ENCODE peak calls at places on chromosome 11, in seven cellular contexts. One of them, this sample, is unnamed.

GRCh38 chr11:105937738-105938137 is 84.3 kb downstream of the MSANTD4 start:
- DNase-seq in nephron progenitor cell: no peak
- DNase-seq in heart right ventricle: no peak
- DNase-seq in GM13977: no peak
- DNase-seq in GM10248: no peak
- DNase-seq in fibroblast of the aortic adventitia: no peak
- DNase-seq in mesothelial cell of epicardium: no peak
- DNase-seq in this sample: no peak

GRCh38 chr11:2250485-2250884 is 19.9 kb downstream of the ASCL2 start:
- DNase-seq in GM10248: no peak
- DNase-seq in GM13977: no peak
- DNase-seq in nephron progenitor cell: no peak
- DNase-seq in mesothelial cell of epicardium: no peak
- DNase-seq in heart right ventricle: no peak
- DNase-seq in fibroblast of the aortic adventitia: no peak
- DNase-seq in this sample: no peak

GRCh38 chr11:14902650-14903350 is 10.8 kb upstream of the CYP2R1 start:
- DNase-seq in mesothelial cell of epicardium: no peak
- DNase-seq in GM13977: no peak
- DNase-seq in nephron progenitor cell: no peak
- DNase-seq in GM10248: no peak
- DNase-seq in fibroblast of the aortic adventitia: peak
- DNase-seq in heart right ventricle: no peak
- DNase-seq in this sample: no peak

GRCh38 chr11:106321601-106322000 is 244.1 kb downstream of the AASDHPPT start:
- DNase-seq in GM10248: no peak
- DNase-seq in nephron progenitor cell: no peak
- DNase-seq in mesothelial cell of epicardium: no peak
- DNase-seq in fibroblast of the aortic adventitia: no peak
- DNase-seq in heart right ventricle: no peak
- DNase-seq in GM13977: no peak
- DNase-seq in this sample: no peak

GRCh38 chr11:10551845-10552352 is 10.9 kb upstream of the RNF141 start:
- DNase-seq in GM10248: no peak
- DNase-seq in GM13977: no peak
- DNase-seq in nephron progenitor cell: no peak
- DNase-seq in heart right ventricle: no peak
- DNase-seq in fibroblast of the aortic adventitia: no peak
- DNase-seq in mesothelial cell of epicardium: no peak
- DNase-seq in this sample: no peak

GRCh38 chr11:120547871-120548681 is 36.5 kb downstream of the GRIK4 start:
- DNase-seq in heart right ventricle: peak
- DNase-seq in mesothelial cell of epicardium: peak
- DNase-seq in GM13977: no peak
- DNase-seq in fibroblast of the aortic adventitia: peak
- DNase-seq in GM10248: no peak
- DNase-seq in nephron progenitor cell: no peak
- DNase-seq in this sample: no peak

GRCh38 chr11:48005878-48006277 is 25.5 kb downstream of the PTPRJ start:
- DNase-seq in GM13977: no peak
- DNase-seq in GM10248: no peak
- DNase-seq in nephron progenitor cell: peak
- DNase-seq in mesothelial cell of epicardium: no peak
- DNase-seq in heart right ventricle: no peak
- DNase-seq in fibroblast of the aortic adventitia: no peak
- DNase-seq in this sample: no peak

GRCh38 chr11:57487920-57488319 is 27.6 kb downstream of the SLC43A1 start:
- DNase-seq in fibroblast of the aortic adventitia: no peak
- DNase-seq in GM13977: no peak
- DNase-seq in nephron progenitor cell: no peak
- DNase-seq in mesothelial cell of epicardium: no peak
- DNase-seq in GM10248: no peak
- DNase-seq in heart right ventricle: no peak
- DNase-seq in this sample: no peak

GRCh38 chr11:11155962-11156815 is 196.9 kb downstream of the CSNK2A3 start:
- DNase-seq in GM13977: peak
- DNase-seq in mesothelial cell of epicardium: no peak
- DNase-seq in GM10248: peak
- DNase-seq in heart right ventricle: no peak
- DNase-seq in fibroblast of the aortic adventitia: no peak
- DNase-seq in nephron progenitor cell: peak
- DNase-seq in this sample: no peak

GRCh38 chr11:12358302-12359188 is 18.8 kb upstream of the PARVA start:
- DNase-seq in mesothelial cell of epicardium: no peak
- DNase-seq in heart right ventricle: no peak
- DNase-seq in nephron progenitor cell: no peak
- DNase-seq in GM13977: no peak
- DNase-seq in GM10248: no peak
- DNase-seq in fibroblast of the aortic adventitia: no peak
- DNase-seq in this sample: no peak

GRCh38 chr11:114154271-114155047 is 94.9 kb downstream of the ZBTB16 start:
- DNase-seq in GM13977: no peak
- DNase-seq in heart right ventricle: no peak
- DNase-seq in nephron progenitor cell: no peak
- DNase-seq in mesothelial cell of epicardium: no peak
- DNase-seq in GM10248: no peak
- DNase-seq in fibroblast of the aortic adventitia: peak
- DNase-seq in this sample: peak

GRCh38 chr11:225734-226453 is 10.2 kb downstream of the SIRT3 start:
- DNase-seq in mesothelial cell of epicardium: no peak
- DNase-seq in heart right ventricle: no peak
- DNase-seq in nephron progenitor cell: no peak
- DNase-seq in GM13977: no peak
- DNase-seq in fibroblast of the aortic adventitia: no peak
- DNase-seq in GM10248: peak
- DNase-seq in this sample: peak

GRCh38 chr11:1987024-1987423 is 10.6 kb downstream of the H19 start:
- DNase-seq in GM13977: no peak
- DNase-seq in mesothelial cell of epicardium: no peak
- DNase-seq in heart right ventricle: no peak
- DNase-seq in GM10248: no peak
- DNase-seq in fibroblast of the aortic adventitia: no peak
- DNase-seq in nephron progenitor cell: no peak
- DNase-seq in this sample: no peak

GRCh38 chr11:29486301-29486700 is 530.5 kb downstream of the KCNA4 start:
- DNase-seq in GM13977: no peak
- DNase-seq in fibroblast of the aortic adventitia: no peak
- DNase-seq in GM10248: no peak
- DNase-seq in heart right ventricle: no peak
- DNase-seq in nephron progenitor cell: no peak
- DNase-seq in mesothelial cell of epicardium: no peak
- DNase-seq in this sample: no peak

GRCh38 chr11:86484164-86484794 is 109.6 kb downstream of the CCDC81 start:
- DNase-seq in GM10248: no peak
- DNase-seq in nephron progenitor cell: no peak
- DNase-seq in mesothelial cell of epicardium: no peak
- DNase-seq in GM13977: no peak
- DNase-seq in fibroblast of the aortic adventitia: peak
- DNase-seq in heart right ventricle: peak
- DNase-seq in this sample: no peak

GRCh38 chr11:15171956-15172355 is 57.2 kb downstream of the INSC start:
- DNase-seq in heart right ventricle: no peak
- DNase-seq in GM13977: no peak
- DNase-seq in nephron progenitor cell: no peak
- DNase-seq in GM10248: no peak
- DNase-seq in mesothelial cell of epicardium: no peak
- DNase-seq in fibroblast of the aortic adventitia: no peak
- DNase-seq in this sample: no peak

GRCh38 chr11:1339066-1339675 is 29.7 kb upstream of the TOLLIP start:
- DNase-seq in GM13977: no peak
- DNase-seq in heart right ventricle: no peak
- DNase-seq in nephron progenitor cell: no peak
- DNase-seq in fibroblast of the aortic adventitia: peak
- DNase-seq in mesothelial cell of epicardium: no peak
- DNase-seq in GM10248: no peak
- DNase-seq in this sample: no peak

GRCh38 chr11:32792111-32792947 is 2.1 kb downstream of the CCDC73 start:
- DNase-seq in mesothelial cell of epicardium: no peak
- DNase-seq in nephron progenitor cell: no peak
- DNase-seq in fibroblast of the aortic adventitia: no peak
- DNase-seq in heart right ventricle: no peak
- DNase-seq in GM10248: no peak
- DNase-seq in GM13977: no peak
- DNase-seq in this sample: no peak

GRCh38 chr11:72932132-72932570 is 117.9 kb downstream of the ATG16L2 start:
- DNase-seq in fibroblast of the aortic adventitia: peak
- DNase-seq in mesothelial cell of epicardium: no peak
- DNase-seq in GM13977: no peak
- DNase-seq in GM10248: no peak
- DNase-seq in heart right ventricle: no peak
- DNase-seq in nephron progenitor cell: no peak
- DNase-seq in this sample: no peak

GRCh38 chr11:134049303-134049702 is 19.6 kb upstream of the JAM3 start:
- DNase-seq in heart right ventricle: no peak
- DNase-seq in mesothelial cell of epicardium: no peak
- DNase-seq in fibroblast of the aortic adventitia: no peak
- DNase-seq in nephron progenitor cell: no peak
- DNase-seq in GM10248: no peak
- DNase-seq in GM13977: no peak
- DNase-seq in this sample: no peak

DNA sequence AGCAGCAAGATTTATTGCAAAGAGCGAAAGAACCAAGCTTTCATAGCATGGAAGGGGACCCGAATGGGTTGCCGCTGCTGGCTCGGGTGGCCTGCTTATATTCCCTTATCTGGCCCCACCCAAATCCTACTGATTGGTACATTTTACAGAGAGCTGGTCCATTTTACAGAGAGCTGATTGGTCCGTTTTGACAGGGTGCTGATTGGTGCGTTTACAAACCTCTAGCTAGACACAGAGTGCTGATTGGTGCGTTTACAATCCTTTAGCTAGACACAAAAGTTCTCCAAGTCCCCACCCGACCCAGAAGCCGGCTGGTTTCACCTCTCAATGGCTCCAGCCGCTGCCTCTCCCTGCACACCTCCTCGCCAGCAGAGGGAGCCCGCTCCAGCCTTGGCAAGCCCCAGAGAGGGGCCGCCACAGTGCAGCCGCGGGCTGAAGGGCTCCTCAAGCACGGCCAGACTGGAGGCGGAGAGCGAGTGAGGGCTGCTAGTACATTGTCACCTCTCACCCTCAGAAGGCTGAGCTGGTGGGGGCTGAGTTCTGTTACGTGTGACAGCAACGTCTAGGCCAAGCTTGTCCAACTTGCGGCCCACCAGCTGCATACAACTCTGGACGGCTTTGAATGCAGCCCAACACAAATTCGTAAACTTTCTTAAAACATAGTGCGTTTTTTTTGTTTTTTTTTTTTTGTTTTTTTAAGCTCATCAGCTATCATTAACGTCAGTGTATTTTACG is 8.7 kb downstream of the PTH start:
- DNase-seq in heart right ventricle: peak
- DNase-seq in GM10248: no peak
- DNase-seq in mesothelial cell of epicardium: no peak
- DNase-seq in nephron progenitor cell: peak
- DNase-seq in GM13977: peak
- DNase-seq in fibroblast of the aortic adventitia: peak
- DNase-seq in this sample: peak
- TF ChIP-seq CTCF in heart right ventricle: peak
- TF ChIP-seq CTCF in GM10248: peak
- TF ChIP-seq CTCF in mesothelial cell of epicardium: no peak
- TF ChIP-seq CTCF in nephron progenitor cell: no peak
- TF ChIP-seq CTCF in GM13977: peak
- TF ChIP-seq CTCF in fibroblast of the aortic adventitia: peak
- TF ChIP-seq CTCF in this sample: peak

GRCh38 chr11:94758671-94759070 is 9.5 kb upstream of the AMOTL1 start:
- DNase-seq in heart right ventricle: no peak
- DNase-seq in mesothelial cell of epicardium: no peak
- DNase-seq in nephron progenitor cell: no peak
- DNase-seq in GM13977: no peak
- DNase-seq in fibroblast of the aortic adventitia: no peak
- DNase-seq in GM10248: no peak
- DNase-seq in this sample: no peak

GRCh38 chr11:94760296-94760695 is 7.9 kb upstream of the AMOTL1 start:
- DNase-seq in nephron progenitor cell: no peak
- DNase-seq in GM13977: no peak
- DNase-seq in fibroblast of the aortic adventitia: no peak
- DNase-seq in GM10248: no peak
- DNase-seq in mesothelial cell of epicardium: no peak
- DNase-seq in heart right ventricle: no peak
- DNase-seq in this sample: no peak

GRCh38 chr11:94762995-94763394 is 5.2 kb upstream of the AMOTL1 start:
- DNase-seq in nephron progenitor cell: no peak
- DNase-seq in GM13977: no peak
- DNase-seq in fibroblast of the aortic adventitia: no peak
- DNase-seq in mesothelial cell of epicardium: no peak
- DNase-seq in GM10248: no peak
- DNase-seq in heart right ventricle: no peak
- DNase-seq in this sample: no peak

GRCh38 chr11:94759522-94759921 is 8.6 kb upstream of the AMOTL1 start:
- DNase-seq in mesothelial cell of epicardium: no peak
- DNase-seq in GM13977: no peak
- DNase-seq in GM10248: no peak
- DNase-seq in fibroblast of the aortic adventitia: no peak
- DNase-seq in heart right ventricle: no peak
- DNase-seq in nephron progenitor cell: no peak
- DNase-seq in this sample: no peak

GRCh38 chr11:94762208-94762607 is 5.9 kb upstream of the AMOTL1 start:
- DNase-seq in fibroblast of the aortic adventitia: no peak
- DNase-seq in nephron progenitor cell: no peak
- DNase-seq in GM10248: no peak
- DNase-seq in GM13977: no peak
- DNase-seq in mesothelial cell of epicardium: no peak
- DNase-seq in heart right ventricle: no peak
- DNase-seq in this sample: peak
- TF ChIP-seq CTCF in fibroblast of the aortic adventitia: no peak
- TF ChIP-seq CTCF in nephron progenitor cell: no peak
- TF ChIP-seq CTCF in GM10248: no peak
- TF ChIP-seq CTCF in GM13977: no peak
- TF ChIP-seq CTCF in mesothelial cell of epicardium: no peak
- TF ChIP-seq CTCF in heart right ventricle: peak
- TF ChIP-seq CTCF in this sample: no peak

DNA sequence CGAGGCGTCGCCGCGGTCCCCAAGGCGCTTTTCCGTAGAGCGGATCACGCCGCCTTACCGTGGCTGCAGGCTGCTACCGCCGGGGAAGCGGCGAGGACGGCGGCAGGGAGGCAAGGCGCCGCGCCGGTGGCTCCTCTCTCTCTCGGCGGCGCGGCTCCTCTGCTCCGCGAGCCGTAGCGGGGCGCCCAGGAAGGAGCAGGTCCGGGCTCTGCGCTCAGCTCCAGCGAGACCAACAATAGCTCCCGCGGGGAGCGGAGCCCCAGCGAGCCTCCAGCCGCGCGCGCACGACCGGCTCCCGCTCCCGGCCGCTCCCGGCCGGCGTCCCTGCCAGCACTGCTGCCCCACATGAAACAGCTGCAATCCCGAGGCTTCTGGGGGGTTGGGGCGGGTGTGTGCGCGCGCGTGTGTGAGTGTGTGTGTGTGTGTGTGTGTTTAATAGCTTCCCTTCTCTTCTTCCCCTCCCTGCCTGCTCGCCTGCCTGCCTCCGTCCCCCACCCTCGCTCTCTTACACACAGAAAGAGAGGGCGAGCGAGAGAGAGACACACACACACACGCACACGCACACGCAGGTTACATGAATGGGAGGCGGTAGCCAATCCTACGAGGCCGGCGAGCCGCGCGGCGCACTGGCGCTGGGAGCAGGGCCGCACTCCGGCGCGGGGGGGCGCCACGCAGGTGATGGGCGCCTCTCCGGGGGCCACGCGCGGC is at the start of gene TENM4:
- DNase-seq in GM10248: peak
- DNase-seq in fibroblast of the aortic adventitia: peak
- DNase-seq in nephron progenitor cell: peak
- DNase-seq in mesothelial cell of epicardium: peak
- DNase-seq in heart right ventricle: peak
- DNase-seq in GM13977: peak
- DNase-seq in this sample: peak
- TF ChIP-seq CTCF in GM10248: peak
- TF ChIP-seq CTCF in fibroblast of the aortic adventitia: no peak
- TF ChIP-seq CTCF in nephron progenitor cell: peak
- TF ChIP-seq CTCF in mesothelial cell of epicardium: peak
- TF ChIP-seq CTCF in heart right ventricle: peak
- TF ChIP-seq CTCF in GM13977: peak
- TF ChIP-seq CTCF in this sample: no peak

GRCh38 chr11:67732045-67732787 is 57.8 kb upstream of the ALDH3B2 start:
- DNase-seq in nephron progenitor cell: no peak
- DNase-seq in GM13977: peak
- DNase-seq in GM10248: peak
- DNase-seq in mesothelial cell of epicardium: no peak
- DNase-seq in heart right ventricle: no peak
- DNase-seq in fibroblast of the aortic adventitia: no peak
- DNase-seq in this sample: no peak
- TF ChIP-seq CTCF in nephron progenitor cell: peak
- TF ChIP-seq CTCF in GM13977: peak
- TF ChIP-seq CTCF in GM10248: peak
- TF ChIP-seq CTCF in mesothelial cell of epicardium: no peak
- TF ChIP-seq CTCF in heart right ventricle: peak
- TF ChIP-seq CTCF in fibroblast of the aortic adventitia: peak
- TF ChIP-seq CTCF in this sample: no peak